ENCODE peak calls at places on chromosomes 1 and 21, in eight cellular contexts. K is GM23248, V is PC-3, I is PC-9, Q is OCI-LY7, G is SK-N-SH, L is hepatocyte, C is HCT116. H is an unnamed sample.
A peak's percentile ranks its signal among the peaks of the same experiment; 100 is the strongest.

GRCh38 chr21:33070921-33071877 is 1.3 kb downstream of the OLIG1 start:
- DNase-seq in K (peak; percentile 13), V (no peak), I (no peak), Q (no peak), G (peak; percentile 22), L (no peak), C (no peak), H (peak; percentile 35)

GRCh38 chr1:156128749-156129682 is 14.5 kb downstream of the LMNA start:
- DNase-seq in K (peak; percentile 81), V (peak; percentile 37), I (no peak), Q (no peak), G (no peak), L (peak; percentile 76), C (no peak), H (no peak)

GRCh38 chr1:162406811-162407210 is 5.1 kb downstream of the SH2D1B start:
- DNase-seq in K (peak; percentile 24), V (no peak), I (no peak), Q (no peak), G (no peak), L (no peak), C (no peak), H (peak; percentile 78)

GRCh38 chr1:154191990-154192450 is at the start of gene TPM3:
- DNase-seq in K (no peak), V (no peak), I (no peak), Q (no peak), G (no peak), L (no peak), C (no peak), H (no peak)

GRCh38 chr1:39759436-39759726 is 11.8 kb downstream of the OXCT2 start:
- DNase-seq in K (no peak), V (no peak), I (no peak), Q (no peak), G (no peak), L (no peak), C (no peak), H (no peak)

GRCh38 chr1:94456736-94457135 is 38.5 kb downstream of the ABCD3 start:
- DNase-seq in K (peak; percentile 5), V (no peak), I (no peak), Q (no peak), G (no peak), L (no peak), C (no peak), H (no peak)

GRCh38 chr1:101756411-101756810 is 240.3 kb downstream of the OLFM3 start:
- DNase-seq in K (no peak), V (no peak), I (no peak), Q (no peak), G (no peak), L (no peak), C (no peak), H (no peak)

GRCh38 chr1:214650664-214651063 is 47.7 kb downstream of the CENPF start:
- DNase-seq in K (no peak), V (no peak), I (no peak), Q (no peak), G (no peak), L (no peak), C (no peak), H (no peak)

GRCh38 chr1:170967042-170967910 is 31.9 kb downstream of the MROH9 start:
- DNase-seq in K (peak; percentile 79), V (peak; percentile 77), I (no peak), Q (peak; percentile 49), G (peak; percentile 12), L (peak; percentile 63), C (peak; percentile 32), H (peak; percentile 62)

GRCh38 chr1:155529109-155529508 is 33.5 kb downstream of the ASH1L start:
- DNase-seq in K (no peak), V (no peak), I (no peak), Q (peak; percentile 37), G (no peak), L (no peak), C (no peak), H (no peak)

GRCh38 chr1:95440511-95440910 is 206.5 kb downstream of the RWDD3 start:
- DNase-seq in K (no peak), V (no peak), I (no peak), Q (no peak), G (no peak), L (no peak), C (no peak), H (no peak)

DNA sequence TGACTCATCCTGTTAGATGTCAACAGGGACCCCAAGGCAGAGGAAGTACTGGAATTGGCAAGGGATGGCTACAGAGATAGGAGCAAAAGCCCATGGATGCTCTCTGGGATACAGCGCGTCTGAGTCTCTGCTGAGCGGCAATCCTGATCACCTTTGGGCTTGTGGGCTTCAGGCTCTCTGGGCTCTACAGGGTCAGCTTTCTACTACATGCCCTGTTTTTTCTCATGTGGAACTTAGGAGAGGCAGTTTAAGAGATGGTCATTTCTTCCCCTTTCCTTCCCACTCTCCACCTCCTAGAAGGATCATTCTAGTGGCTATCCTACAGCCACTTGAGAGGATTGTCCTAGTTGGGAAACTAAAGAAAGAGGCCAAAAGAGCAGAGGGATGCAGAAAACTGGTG is 1.3 kb downstream of the LINGO4 start:
- DNase-seq in K (no peak), V (no peak), I (no peak), Q (no peak), G (no peak), L (no peak), C (no peak), H (no peak)
- H3K9me2 ChIP-seq in K (no peaks in the 10 kb centered on the region), V (no peaks in the 10 kb centered on the region), I (no peaks in the 10 kb centered on the region), Q (no peaks in the 10 kb centered on the region), G (no peaks in the 10 kb centered on the region), L (no peaks in the 10 kb centered on the region), C (no peaks in the 10 kb centered on the region), H (no peaks in the 10 kb centered on the region)

DNA sequence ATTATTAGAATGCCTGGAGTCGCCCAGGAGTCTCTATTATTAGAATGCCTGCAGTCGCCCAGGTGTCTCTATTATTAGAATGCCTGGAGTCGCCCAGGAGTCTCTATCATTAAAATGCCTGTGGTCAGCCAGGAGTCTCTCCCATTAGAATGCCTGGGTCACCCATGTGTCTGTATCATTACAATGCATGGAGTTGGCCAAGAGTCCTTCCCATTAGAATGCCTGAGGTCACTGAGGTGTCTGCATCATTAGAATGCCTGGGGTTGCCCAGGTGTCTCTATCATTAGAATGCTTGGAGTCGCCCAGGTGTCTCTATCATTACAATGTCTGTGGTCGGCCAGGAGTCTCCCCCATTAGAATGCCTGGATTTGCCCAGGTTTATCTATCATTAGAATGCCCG is 66.9 kb downstream of the RNF187 start:
- DNase-seq in K (no peak), V (no peak), I (peak; percentile 65), Q (no peak), G (no peak), L (no peak), C (no peak), H (no peak)
- H3K9me2 ChIP-seq in K (no peaks in the 10 kb centered on the region), V (no peaks in the 10 kb centered on the region), I (no peaks in the 10 kb centered on the region), Q (no peaks in the 10 kb centered on the region), G (no peaks in the 10 kb centered on the region), L (no peaks in the 10 kb centered on the region), C (no peaks in the 10 kb centered on the region), H (no peaks in the 10 kb centered on the region)

DNA sequence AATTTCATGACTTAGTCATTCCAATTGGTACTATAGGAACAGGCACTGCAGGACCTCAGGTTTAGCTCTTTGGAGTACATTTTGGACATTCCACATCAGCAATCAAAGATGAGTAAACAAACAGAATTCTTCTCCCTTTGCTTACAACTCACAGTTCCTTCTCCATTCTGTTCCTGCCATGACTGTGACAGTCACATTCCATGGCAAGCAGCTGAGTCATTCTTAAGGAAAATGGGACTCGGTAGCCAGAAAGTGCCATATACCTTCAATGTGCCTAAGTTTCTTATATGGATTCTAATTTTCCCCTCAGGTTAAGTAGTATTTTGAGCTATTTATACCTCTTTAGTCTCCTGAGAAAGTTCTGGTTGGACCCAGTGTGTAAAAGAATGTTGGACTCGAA is 25.6 kb downstream of the CRCT1 start:
- DNase-seq in K (no peak), V (no peak), I (no peak), Q (no peak), G (no peak), L (no peak), C (no peak), H (no peak)
- H3K9me2 ChIP-seq in K (no peaks in the 10 kb centered on the region), V (no peaks in the 10 kb centered on the region), I (no peaks in the 10 kb centered on the region), Q (no peaks in the 10 kb centered on the region), G (no peaks in the 10 kb centered on the region), L (no peaks in the 10 kb centered on the region), C (no peaks in the 10 kb centered on the region), H (no peaks in the 10 kb centered on the region)

GRCh38 chr1:114040273-114041043 is 61.2 kb downstream of the OLFML3 start:
- DNase-seq in K (peak; percentile 75), V (no peak), I (peak; percentile 93), Q (no peak), G (no peak), L (no peak), C (no peak), H (no peak)

GRCh38 chr1:114043548-114043947 is 64.3 kb downstream of the OLFML3 start:
- DNase-seq in K (no peak), V (no peak), I (no peak), Q (no peak), G (no peak), L (no peak), C (no peak), H (no peak)

GRCh38 chr1:114037503-114037890 is 58.2 kb downstream of the OLFML3 start:
- DNase-seq in K (no peak), V (no peak), I (no peak), Q (no peak), G (no peak), L (no peak), C (no peak), H (no peak)

GRCh38 chr1:114037952-114038867 is 58.9 kb downstream of the OLFML3 start:
- DNase-seq in K (no peak), V (peak; percentile 31), I (peak; percentile 63), Q (no peak), G (no peak), L (no peak), C (no peak), H (no peak)

GRCh38 chr1:114043046-114043445 is 63.8 kb downstream of the OLFML3 start:
- DNase-seq in K (no peak), V (no peak), I (no peak), Q (no peak), G (no peak), L (no peak), C (no peak), H (no peak)
- H3K9me2 ChIP-seq in K (no peaks in the 10 kb centered on the region), V (no peaks in the 10 kb centered on the region), I (no peaks in the 10 kb centered on the region), Q (no peaks in the 10 kb centered on the region), G (no peaks in the 10 kb centered on the region), L (no peaks in the 10 kb centered on the region), C (no peaks in the 10 kb centered on the region), H (no peaks in the 10 kb centered on the region)